ENCODE peak calls at places on chromosomes 4 and X, in seven cellular contexts. Q is EL; T is foreskin fibroblast; X is activated CD4-positive, alpha-beta T cell treated with anti-CD3 and anti-CD28 coated beads, Interleukin-2, amount 50 U/mL, for 48 hours; G is colonic mucosa; L is foreskin keratinocyte; S is GM12865. C is an unnamed sample.

GRCh38 chr4:88616275-88616996 is 24.2 kb downstream of the HERC3 start:
- DNase-seq in L (peak; percentile 53), S (no peak), Q (peak; percentile 83), G (no peak), T (peak; percentile 90), X (no peak), C (peak; percentile 73)

GRCh38 chrX:134933248-134933647 is 57.5 kb upstream of the SMIM10 start:
- DNase-seq in S (no peak), T (no peak), Q (peak; percentile 23), G (no peak), X (no peak), L (no peak), C (no peak)

GRCh38 chrX:70479970-70480659 is 35.5 kb downstream of the DLG3 start:
- DNase-seq in L (no peak), T (no peak), G (peak; percentile 66), S (no peak), Q (peak; percentile 4), X (no peak), C (no peak)

GRCh38 chrX:7570432-7571009 is 272.4 kb upstream of the VCX start:
- DNase-seq in Q (no peak), L (no peak), X (no peak), G (no peak), T (no peak), S (no peak), C (no peak)

GRCh38 chrX:103918050-103918449 is 44.4 kb upstream of the TMSB15B start:
- DNase-seq in T (peak; percentile 37), L (no peak), G (peak; percentile 59), S (peak; percentile 76), Q (peak; percentile 79), X (peak; percentile 62), C (peak; percentile 28)

GRCh38 chr4:8314691-8315255 is 45.2 kb downstream of the HTRA3 start:
- DNase-seq in Q (no peak), T (no peak), S (no peak), L (no peak), G (no peak), X (no peak), C (no peak)

GRCh38 chr4:105198541-105198940 is 51.9 kb downstream of the TET2 start:
- DNase-seq in L (no peak), T (no peak), X (no peak), G (no peak), Q (peak; percentile 39), S (no peak), C (no peak)

GRCh38 chr4:99720206-99720605 is 62.6 kb upstream of the C4orf54 start:
- DNase-seq in S (no peak), G (no peak), T (no peak), L (no peak), X (no peak), Q (no peak), C (no peak)

GRCh38 chr4:71604785-71605184 is 179.1 kb downstream of the GC start:
- DNase-seq in G (no peak), S (peak; percentile 61), T (no peak), Q (no peak), L (no peak), X (no peak), C (no peak)

GRCh38 chr4:69977582-69977981 is 12.1 kb upstream of the CSN2 start:
- DNase-seq in L (no peak), Q (no peak), S (no peak), T (no peak), X (no peak), G (no peak), C (no peak)

GRCh38 chr4:54800831-54801530 is 143.2 kb downstream of the KIT start:
- DNase-seq in L (no peak), X (no peak), T (no peak), Q (no peak), S (no peak), G (no peak), C (no peak)

GRCh38 chrX:9899640-9900075 is 67.5 kb upstream of the CLDN34 start:
- DNase-seq in G (no peak), T (peak; percentile 65), Q (peak; percentile 71), S (peak; percentile 15), X (peak; percentile 34), L (no peak), C (no peak)

GRCh38 chr4:8550691-8551090 is 29.5 kb upstream of the GPR78 start:
- DNase-seq in Q (no peak), G (no peak), L (no peak), T (no peak), X (no peak), S (no peak), C (no peak)

GRCh38 chr4:88881227-88881569 is 175.8 kb downstream of the FAM13A start:
- DNase-seq in T (no peak), X (no peak), L (no peak), Q (no peak), G (no peak), S (no peak), C (no peak)

C was measured in stromal cell of bone marrow.